ENCODE peak calls at places on chromosomes 6 and 20, in six cellular contexts. H is keratinocyte, B is mucosa of descending colon, T is adrenal gland, X is breast epithelium, W is dorsolateral prefrontal cortex. U is an unnamed sample.

GRCh38 chr6:83057705-83058321 is 7.8 kb downstream of the UBE3D start:
- DNase-seq in H (no peak), B (peak), T (peak), W (peak), X (no peak), U (no peak)

GRCh38 chr6:170369439-170369838 is 62.9 kb downstream of the FAM120B start:
- DNase-seq in X (no peak), W (no peak), H (no peak), T (no peak), B (peak), U (no peak)

GRCh38 chr6:137936798-137937197 is 69.7 kb downstream of the TNFAIP3 start:
- DNase-seq in B (no peak), T (no peak), H (no peak), X (no peak), W (no peak), U (no peak)

GRCh38 chr6:156655267-156655918 is 121.8 kb upstream of the ARID1B start:
- DNase-seq in T (no peak), H (no peak), X (no peak), W (no peak), B (no peak), U (no peak)

GRCh38 chr6:40573221-40573620 is 13.9 kb downstream of the LRFN2 start:
- DNase-seq in T (no peak), H (no peak), W (no peak), X (no peak), B (no peak), U (no peak)

GRCh38 chr20:10619427-10619826 is 54.4 kb downstream of the JAG1 start:
- DNase-seq in B (no peak), T (no peak), X (no peak), W (no peak), H (no peak), U (peak)

GRCh38 chr6:149169761-149170359 is 147.7 kb upstream of the TAB2 start:
- DNase-seq in X (no peak), B (no peak), W (no peak), H (no peak), T (no peak), U (no peak)

GRCh38 chr6:107179004-107179403 is 63.7 kb upstream of the BEND3 start:
- DNase-seq in T (no peak), B (no peak), W (no peak), X (no peak), H (no peak), U (no peak)

GRCh38 chr20:12159266-12159665 is 241.6 kb downstream of the BTBD3 start:
- DNase-seq in W (no peak), T (no peak), X (no peak), H (no peak), B (no peak), U (no peak)

GRCh38 chr20:688809-689208 is 13.2 kb upstream of the SCRT2 start:
- DNase-seq in H (no peak), X (no peak), B (no peak), W (peak), T (peak), U (no peak)

GRCh38 chr20:54115172-54115854 is 44.9 kb upstream of the BCAS1 start:
- DNase-seq in H (no peak), X (no peak), B (peak), W (no peak), T (no peak), U (no peak)

GRCh38 chr6:170345662-170346061 is 39.1 kb downstream of the FAM120B start:
- DNase-seq in B (no peak), H (no peak), W (no peak), T (no peak), X (no peak), U (peak)

DNA sequence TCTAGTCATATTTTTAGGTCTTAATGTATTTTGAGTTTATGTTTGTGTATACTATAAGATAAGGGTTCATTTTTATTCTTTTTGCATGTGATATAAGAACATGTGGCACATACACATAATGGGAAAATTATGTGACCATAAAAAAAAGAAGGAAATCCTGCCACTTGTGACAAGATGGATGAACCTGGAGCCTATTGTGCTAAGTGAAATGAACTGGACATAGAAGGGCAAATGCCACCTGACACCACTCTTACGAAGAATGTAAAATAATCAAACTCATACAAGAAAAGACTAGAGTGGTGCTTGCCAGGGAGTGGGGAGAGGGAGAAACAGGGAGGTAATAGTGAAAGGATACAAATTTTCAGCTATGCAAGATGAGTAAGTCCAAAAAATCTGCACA is 126.1 kb downstream of the PLEKHG1 start:
- DNase-seq in W (no peak), X (no peak), H (no peak), B (no peak), T (no peak), U (no peak)
- H3K4me3 ChIP-seq in W (no peak), X (no peak), H (no peak), B (no peak), T (no peak), U (no peak)

GRCh38 chr20:15515706-15516105 is 1057.5 kb downstream of the KIF16B start:
- DNase-seq in X (no peak), H (no peak), T (no peak), B (no peak), W (no peak), U (no peak)

GRCh38 chr20:15507151-15507550 is 1066.1 kb downstream of the KIF16B start:
- DNase-seq in W (no peak), H (no peak), B (no peak), X (no peak), T (no peak), U (no peak)

GRCh38 chr20:15511551-15511950 is 1061.7 kb downstream of the KIF16B start:
- DNase-seq in X (no peak), B (no peak), H (no peak), T (no peak), W (no peak), U (no peak)

GRCh38 chr20:15512916-15513315 is 1060.3 kb downstream of the KIF16B start:
- DNase-seq in T (no peak), H (no peak), X (no peak), W (no peak), B (no peak), U (no peak)
- TF ChIP-seq CTCF in T (no peak), H (no peak), X (no peak), W (no peak), B (no peak), U (no peak)

GRCh38 chr20:63500902-63501817 is 2.3 kb upstream of the EEF1A2 start:
- DNase-seq in W (no peak), H (no peak), T (no peak), B (no peak), X (no peak), U (no peak)
- H3K4me3 ChIP-seq in W (no peak), H (no peak), T (no peak), B (no peak), X (no peak), U (no peak)

GRCh38 chr6:90599151-90599550 is 12.3 kb upstream of the MAP3K7 start:
- DNase-seq in B (no peak), H (no peak), X (no peak), W (no peak), T (no peak), U (no peak)

GRCh38 chr6:90598192-90598951 is 11.5 kb upstream of the MAP3K7 start:
- DNase-seq in B (no peak), X (no peak), T (no peak), W (no peak), H (no peak), U (no peak)

GRCh38 chr6:90596967-90597539 is 10.2 kb upstream of the MAP3K7 start:
- DNase-seq in T (no peak), W (no peak), X (no peak), B (no peak), H (no peak), U (no peak)

DNA sequence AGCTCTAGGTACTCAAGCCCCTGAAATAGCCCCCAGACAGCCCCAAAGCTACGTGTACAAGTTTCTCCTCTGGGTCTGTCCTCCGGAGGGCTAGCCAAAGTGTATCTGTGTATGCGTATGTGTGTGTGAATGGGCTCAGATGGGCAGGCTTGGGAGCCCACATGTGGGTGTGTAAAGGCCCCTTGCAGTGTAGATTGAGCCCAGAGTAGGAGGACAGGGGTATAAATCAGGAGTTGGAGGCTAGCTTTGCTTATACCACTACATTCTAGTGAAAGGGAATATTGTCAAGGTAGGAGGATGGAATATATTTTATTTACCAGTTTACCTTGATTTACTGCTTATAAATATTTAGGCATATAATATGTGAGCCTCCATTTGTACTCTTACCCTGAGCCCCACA is 9.0 kb upstream of the MAP3K7 start:
- DNase-seq in T (no peak), B (no peak), H (no peak), W (no peak), X (no peak), U (no peak)
- TF ChIP-seq CTCF in T (no peak), B (no peak), H (no peak), W (no peak), X (no peak), U (no peak)

GRCh38 chr20:32474967-32475819 is 109.9 kb downstream of the NOL4L start:
- DNase-seq in B (peak), X (peak), T (peak), H (peak), W (peak), U (no peak)
- H3K4me3 ChIP-seq in B (no peak), X (peak), T (no peak), H (no peak), W (peak), U (peak)

GRCh38 chr6:56767435-56767834 is 124.7 kb upstream of the DST start:
- DNase-seq in W (no peak), X (no peak), H (no peak), B (no peak), T (no peak), U (no peak)

GRCh38 chr6:56766139-56766805 is 123.6 kb upstream of the DST start:
- DNase-seq in X (no peak), T (no peak), B (no peak), W (no peak), H (no peak), U (no peak)

GRCh38 chr6:56766806-56767178 is 124.1 kb upstream of the DST start:
- DNase-seq in B (no peak), T (no peak), X (no peak), H (no peak), W (no peak), U (no peak)

GRCh38 chr6:56770011-56770520 is 127.4 kb upstream of the DST start:
- DNase-seq in B (no peak), W (no peak), X (no peak), T (no peak), H (no peak), U (no peak)

GRCh38 chr6:56767892-56768531 is 125.3 kb upstream of the DST start:
- DNase-seq in T (no peak), W (no peak), B (no peak), H (no peak), X (no peak), U (no peak)
- TF ChIP-seq CTCF in T (no peak), W (no peak), B (no peak), H (no peak), X (no peak), U (peak)

GRCh38 chr6:141088171-141088570 is 1044.6 kb upstream of the GJE1 start:
- DNase-seq in H (no peak), X (no peak), T (no peak), W (no peak), B (no peak), U (no peak)
- H3K4me3 ChIP-seq in H (no peak), X (no peak), T (no peak), W (no peak), B (no peak), U (no peak)

GRCh38 chr6:63249875-63250482 is 38.7 kb downstream of the FKBP1C start:
- DNase-seq in W (no peak), B (no peak), H (no peak), T (no peak), X (no peak), U (no peak)

GRCh38 chr6:63245420-63245819 is 34.2 kb downstream of the FKBP1C start:
- DNase-seq in X (no peak), B (no peak), H (no peak), T (no peak), W (no peak), U (no peak)

GRCh38 chr6:63245908-63246307 is 34.6 kb downstream of the FKBP1C start:
- DNase-seq in X (no peak), W (no peak), T (no peak), B (no peak), H (no peak), U (no peak)
- TF ChIP-seq CTCF in X (no peak), W (no peak), T (no peak), B (no peak), H (no peak), U (peak)

GRCh38 chr20:40583195-40583594 is 105.8 kb downstream of the MAFB start:
- DNase-seq in X (no peak), B (no peak), H (no peak), W (peak), T (peak), U (no peak)

GRCh38 chr20:40579701-40580100 is 109.3 kb downstream of the MAFB start:
- DNase-seq in T (no peak), B (no peak), W (no peak), X (no peak), H (no peak), U (no peak)

GRCh38 chr20:40582531-40582930 is 106.5 kb downstream of the MAFB start:
- DNase-seq in B (no peak), W (no peak), X (no peak), H (no peak), T (no peak), U (no peak)

GRCh38 chr20:40584128-40584819 is 104.8 kb downstream of the MAFB start:
- DNase-seq in B (peak), X (no peak), T (no peak), H (no peak), W (no peak), U (no peak)

DNA sequence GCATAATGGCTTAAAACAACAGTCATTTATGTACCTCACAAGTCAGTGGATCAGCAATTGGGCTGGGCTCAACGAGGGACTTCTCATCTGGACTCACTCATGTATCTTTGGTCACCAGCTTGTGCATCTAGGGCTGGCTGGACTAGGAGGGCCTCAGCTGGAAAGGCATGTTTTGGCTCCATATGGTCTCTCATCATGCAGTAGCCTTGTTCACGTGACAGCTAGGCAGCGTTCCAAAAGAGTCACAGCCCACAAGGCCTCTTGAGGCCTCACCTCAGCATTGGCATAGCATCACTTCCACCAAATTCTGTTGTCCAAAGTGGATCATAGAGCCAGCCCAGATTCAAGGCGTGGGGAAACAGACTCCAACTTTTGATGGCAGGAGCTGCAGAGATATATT is 110.1 kb downstream of the MAFB start:
- DNase-seq in X (no peak), W (no peak), B (no peak), H (no peak), T (no peak), U (no peak)
- H3K4me3 ChIP-seq in X (no peak), W (no peak), B (no peak), H (no peak), T (no peak), U (no peak)

GRCh38 chr20:23224806-23225205 is 125.8 kb upstream of the NXT1 start:
- DNase-seq in B (no peak), T (no peak), X (no peak), W (no peak), H (no peak), U (no peak)
- TF ChIP-seq CTCF in B (no peak), T (no peak), X (no peak), W (no peak), H (no peak), U (no peak)

U was measured in epithelial cell of proximal tubule.